ENCODE peak calls at places on chromosomes 3 and 15, in nine cellular contexts. N is OCI-LY7, H is cardiac muscle cell, M is fibroblast of the aortic adventitia, L is lower lobe of right lung, J is endodermal cell, K is mucosa of descending colon, G is IMR-90, P is prostate gland. B is an unnamed sample.

GRCh38 chr3:39879581-39879980 is 70.2 kb downstream of the MYRIP start:
- DNase-seq in N (no peak), H (no peak), M (no peak), L (no peak), J (no peak), K (no peak), G (no peak), P (no peak), B (no peak)

GRCh38 chr3:183116051-183116614 is 16.8 kb upstream of the MCCC1 start:
- DNase-seq in N (peak; percentile 99), H (no peak), M (no peak), L (no peak), J (peak; percentile 98), K (peak; percentile 87), G (no peak), P (peak; percentile 39), B (no peak)

GRCh38 chr3:124786491-124787241 is 56.4 kb downstream of the UMPS start:
- DNase-seq in N (no peak), H (peak; percentile 43), M (peak; percentile 76), L (no peak), J (no peak), K (no peak), G (peak; percentile 60), P (no peak), B (peak; percentile 56)

GRCh38 chr3:132284006-132284405 is 33.2 kb upstream of the ACP3 start:
- DNase-seq in N (no peak), H (peak; percentile 63), M (peak; percentile 21), L (no peak), J (no peak), K (no peak), G (no peak), P (no peak), B (peak; percentile 53)

GRCh38 chr3:47015151-47015550 is 35.7 kb downstream of the NBEAL2 start:
- DNase-seq in N (no peak), H (no peak), M (no peak), L (no peak), J (no peak), K (no peak), G (no peak), P (no peak), B (no peak)

GRCh38 chr15:54212635-54213034 is 234.4 kb downstream of the UNC13C start:
- DNase-seq in N (no peak), H (no peak), M (no peak), L (no peak), J (no peak), K (no peak), G (no peak), P (no peak), B (no peak)

GRCh38 chr3:113769551-113769950 is 22.7 kb downstream of the ATP6V1A start:
- DNase-seq in N (no peak), H (peak; percentile 53), M (peak; percentile 65), L (no peak), J (no peak), K (no peak), G (peak; percentile 70), P (no peak), B (peak; percentile 43)

GRCh38 chr3:34248352-34248751 is 449.9 kb downstream of the PDCD6IP start:
- DNase-seq in N (no peak), H (no peak), M (no peak), L (no peak), J (no peak), K (no peak), G (no peak), P (no peak), B (no peak)

GRCh38 chr3:118987466-118987865 is 47.2 kb downstream of the IGSF11 start:
- DNase-seq in N (no peak), H (peak; percentile 21), M (peak; percentile 36), L (no peak), J (peak; percentile 37), K (no peak), G (peak; percentile 3), P (peak; percentile 50), B (no peak)

GRCh38 chr15:101057841-101058407 is 138.8 kb downstream of the LRRK1 start:
- DNase-seq in N (no peak), H (no peak), M (no peak), L (no peak), J (peak; percentile 25), K (peak; percentile 6), G (no peak), P (no peak), B (no peak)

GRCh38 chr3:184741798-184742675 is 30.2 kb upstream of the MAGEF1 start:
- DNase-seq in N (no peak), H (no peak), M (no peak), L (no peak), J (peak; percentile 57), K (no peak), G (no peak), P (no peak), B (no peak)
- TF ChIP-seq CTCF in N (peak; percentile 49), H (no peak), M (no peak), L (no peak), J (peak; percentile 61), K (no peak), G (no peak), P (no peak), B (no peak)

DNA sequence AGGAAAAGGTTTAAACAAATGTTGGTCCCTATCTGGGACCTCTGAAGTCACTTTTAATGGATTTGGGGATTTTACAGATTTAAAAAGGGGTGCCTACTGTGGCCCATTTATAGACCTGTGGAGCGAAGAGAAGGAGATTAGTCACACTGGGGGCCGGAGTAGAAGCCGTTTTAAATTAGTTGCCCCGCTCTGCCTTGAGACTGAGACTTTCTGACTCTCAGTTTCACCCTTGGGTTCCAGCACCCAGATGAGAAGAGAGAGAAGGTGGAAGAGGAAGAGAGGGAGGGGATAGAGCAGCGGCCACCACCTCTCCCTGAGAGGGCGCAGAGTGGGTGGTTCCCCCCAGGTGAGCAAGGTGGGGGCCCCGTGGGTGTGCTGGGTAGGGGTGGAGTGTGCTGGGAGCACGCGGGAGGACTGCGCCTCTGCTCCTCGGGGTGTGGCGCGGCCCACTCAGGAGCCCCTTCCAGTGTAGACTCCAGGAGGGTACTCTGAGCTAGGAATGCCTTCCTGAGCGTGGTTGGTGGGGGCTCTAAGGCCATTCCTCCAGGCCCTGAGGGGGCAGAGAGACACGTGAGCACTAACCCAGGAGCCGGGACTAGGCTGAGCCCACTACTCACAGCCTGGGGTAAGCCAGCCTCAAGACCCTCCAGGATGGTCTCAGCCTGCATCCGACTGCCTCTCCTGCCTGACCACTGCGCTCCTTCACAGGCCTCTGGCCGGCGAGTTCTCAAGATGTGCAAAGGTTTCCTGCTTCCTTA is 32.6 kb upstream of the RAB6B start:
- DNase-seq in N (no peak), H (no peak), M (no peak), L (no peak), J (peak; percentile 41), K (no peak), G (no peak), P (no peak), B (no peak)
- H3K4me3 ChIP-seq in N (no peak overlapping the region), H (peak overlapping the region; percentile 46), M (no peak overlapping the region), L (peak overlapping the region; percentile 64), J (peak overlapping the region; percentile 63), K (no peak overlapping the region), G (no peak overlapping the region), P (peak overlapping the region; percentile 49), B (no peak overlapping the region)

GRCh38 chr15:91525746-91526145 is 327.8 kb upstream of the SLCO3A1 start:
- DNase-seq in N (no peak), H (no peak), M (no peak), L (no peak), J (no peak), K (no peak), G (no peak), P (no peak), B (no peak)

GRCh38 chr15:91521996-91522395 is 331.5 kb upstream of the SLCO3A1 start:
- DNase-seq in N (no peak), H (peak; percentile 24), M (peak; percentile 57), L (no peak), J (no peak), K (no peak), G (peak; percentile 82), P (no peak), B (peak; percentile 14)

GRCh38 chr15:91520848-91521247 is 332.7 kb upstream of the SLCO3A1 start:
- DNase-seq in N (no peak), H (no peak), M (no peak), L (no peak), J (no peak), K (no peak), G (peak; percentile 86), P (no peak), B (no peak)

GRCh38 chr15:91524534-91524933 is 329.0 kb upstream of the SLCO3A1 start:
- DNase-seq in N (no peak), H (no peak), M (no peak), L (no peak), J (no peak), K (no peak), G (no peak), P (no peak), B (no peak)

DNA sequence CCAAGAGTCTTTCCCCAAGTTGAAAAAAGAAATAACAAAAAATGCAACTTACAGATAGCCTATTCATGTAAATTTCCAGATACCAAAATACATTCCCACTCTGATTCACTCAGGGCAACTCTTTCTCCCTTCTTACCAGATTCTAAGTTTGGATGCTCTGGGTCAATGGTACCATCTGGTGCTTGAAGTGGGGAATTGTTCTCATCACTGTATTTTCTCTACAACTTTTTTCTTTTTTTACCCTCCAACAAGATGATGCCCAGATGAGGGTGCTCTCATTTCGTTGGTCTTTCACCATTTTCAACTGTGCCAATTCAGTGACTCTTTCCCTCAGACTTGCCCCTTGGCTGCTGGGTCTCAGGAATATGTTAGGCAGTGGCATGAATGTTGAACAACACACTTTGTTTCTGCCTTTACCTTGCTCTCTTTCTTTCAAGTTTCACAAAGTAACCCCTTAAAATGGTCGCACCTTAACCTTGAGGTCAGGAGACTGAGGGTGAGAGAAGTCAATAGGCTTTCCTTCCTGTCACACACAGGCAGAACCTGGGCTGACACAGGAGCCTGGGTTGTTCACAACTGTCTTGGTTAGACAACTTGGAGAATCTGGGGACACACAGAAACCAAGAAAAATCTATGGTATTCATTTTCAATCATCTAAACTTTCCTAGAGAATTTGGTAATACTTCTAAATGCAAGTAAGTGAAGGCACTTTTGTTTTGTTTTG is 330.7 kb upstream of the SLCO3A1 start:
- DNase-seq in N (no peak), H (peak; percentile 43), M (peak; percentile 86), L (no peak), J (peak; percentile 43), K (no peak), G (peak; percentile 80), P (no peak), B (peak; percentile 46)
- TF ChIP-seq CTCF in N (no peak), H (no peak), M (peak; percentile 72), L (peak; percentile 15), J (peak; percentile 78), K (no peak), G (peak; percentile 94), P (no peak), B (peak; percentile 43)

DNA sequence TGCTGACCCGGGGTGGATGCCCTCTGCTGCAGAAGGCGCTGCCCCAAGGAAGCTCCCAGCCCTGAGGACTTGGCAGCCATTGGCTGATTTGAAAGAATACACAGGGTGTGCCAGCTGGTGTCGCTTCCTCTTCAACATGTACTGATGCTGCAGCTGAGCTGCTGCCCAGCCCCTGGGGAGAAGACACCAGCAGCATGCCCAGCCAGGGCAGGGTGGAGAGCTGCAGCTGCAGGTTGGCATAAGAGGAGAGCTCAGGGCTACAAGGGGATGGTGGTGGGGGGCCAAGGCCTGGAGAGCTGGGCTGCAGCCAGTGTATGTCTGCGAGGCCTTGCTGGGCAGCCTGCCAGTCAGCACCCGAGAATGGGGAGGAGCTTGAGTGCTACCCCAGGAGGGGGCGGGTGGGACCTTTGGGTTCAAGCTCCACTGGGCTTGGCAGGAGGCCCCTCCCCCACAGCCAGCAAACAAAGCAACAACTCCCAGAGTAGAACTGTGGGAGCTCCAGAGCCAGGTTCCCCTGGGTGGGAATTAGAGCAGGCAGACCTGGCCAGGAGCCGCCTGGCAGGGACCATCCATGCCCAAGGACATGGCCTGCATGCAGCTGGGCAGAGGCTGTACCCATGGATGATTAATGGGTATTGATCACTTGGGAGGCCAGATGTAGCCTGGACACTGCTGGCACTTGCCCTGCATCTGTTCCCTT is 9.2 kb upstream of the SEMA4B start:
- DNase-seq in N (peak; percentile 89), H (peak; percentile 77), M (no peak), L (peak; percentile 75), J (no peak), K (peak; percentile 94), G (no peak), P (peak; percentile 88), B (no peak)
- H3K4me3 ChIP-seq in N (peak overlapping the region; percentile 53), H (no peak overlapping the region), M (no peak overlapping the region), L (no peak overlapping the region), J (no peak overlapping the region), K (no peak overlapping the region), G (no peak overlapping the region), P (no peak overlapping the region), B (no peak overlapping the region)

B was measured in foreskin fibroblast.